ENCODE peak calls at places on chromosomes 4 and X, in six cellular contexts. Z, W, J, T, F and E are unnamed samples.

GRCh38 chr4:174494731-174495130 is 27.6 kb downstream of the HPGD start:
- DNase-seq in Z (no peak), W (no peak), J (no peak), T (no peak), F (no peak), E (no peak)

GRCh38 chrX:7072856-7073255 is 74.7 kb upstream of the STS start:
- DNase-seq in Z (no peak), W (no peak), J (no peak), T (no peak), F (no peak), E (no peak)

GRCh38 chr4:8247047-8247930 is 22.3 kb upstream of the HTRA3 start:
- DNase-seq in Z (no peak), W (peak; percentile 81), J (peak; percentile 56), T (peak; percentile 51), F (no peak), E (no peak)

GRCh38 chr4:161320377-161320776 is 843.4 kb downstream of the FSTL5 start:
- DNase-seq in Z (no peak), W (no peak), J (peak; percentile 4), T (no peak), F (no peak), E (no peak)

GRCh38 chr4:15913631-15913970 is 24.9 kb downstream of the FGFBP1 start:
- DNase-seq in Z (peak; percentile 98), W (no peak), J (peak; percentile 70), T (peak; percentile 90), F (no peak), E (peak; percentile 98)

GRCh38 chrX:39263946-39264483 is 462.8 kb downstream of the MID1IP1 start:
- DNase-seq in Z (no peak), W (no peak), J (no peak), T (no peak), F (no peak), E (no peak)

GRCh38 chr4:89939994-89940393 is 45.3 kb downstream of the MMRN1 start:
- DNase-seq in Z (no peak), W (no peak), J (peak; percentile 86), T (no peak), F (no peak), E (no peak)

GRCh38 chr4:131974730-131975129 is 1174.4 kb upstream of the PCDH10 start:
- DNase-seq in Z (no peak), W (no peak), J (peak; percentile 11), T (peak; percentile 1), F (no peak), E (no peak)

GRCh38 chrX:109911046-109911445 is 91.9 kb upstream of the TMEM164 start:
- DNase-seq in Z (no peak), W (no peak), J (peak; percentile 18), T (peak; percentile 24), F (no peak), E (no peak)

GRCh38 chr4:118190903-118191302 is 156.6 kb downstream of the NDST3 start:
- DNase-seq in Z (no peak), W (no peak), J (no peak), T (no peak), F (no peak), E (no peak)
- TF ChIP-seq CTCF in Z (no peak), W (no peak), J (no peak), T (no peak), F (no peak), E (no peak)

DNA sequence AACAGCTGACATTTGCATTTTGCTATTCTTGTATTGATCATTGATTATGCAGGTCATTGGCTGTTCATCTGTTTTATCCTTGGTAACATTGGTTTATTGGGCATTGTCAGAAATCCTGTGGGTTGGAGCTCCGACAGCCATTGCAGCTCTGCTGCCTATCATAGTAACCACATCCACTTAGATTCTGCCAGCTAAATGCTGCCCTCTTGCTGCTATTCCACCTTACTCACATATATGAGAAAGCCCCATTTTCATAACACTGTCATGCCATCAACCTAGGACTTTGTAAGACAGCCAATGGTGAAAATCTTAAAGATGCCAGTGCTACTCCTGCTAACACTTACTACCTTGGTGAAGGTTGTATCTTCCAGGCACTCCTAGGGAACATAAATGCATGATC is 187.3 kb upstream of the CXCL13 start:
- DNase-seq in Z (no peak), W (no peak), J (no peak), T (peak; percentile 8), F (no peak), E (peak; percentile 27)
- TF ChIP-seq CTCF in Z (peak; percentile 39), W (no peak), J (no peak), T (peak; percentile 27), F (no peak), E (peak; percentile 70)

DNA sequence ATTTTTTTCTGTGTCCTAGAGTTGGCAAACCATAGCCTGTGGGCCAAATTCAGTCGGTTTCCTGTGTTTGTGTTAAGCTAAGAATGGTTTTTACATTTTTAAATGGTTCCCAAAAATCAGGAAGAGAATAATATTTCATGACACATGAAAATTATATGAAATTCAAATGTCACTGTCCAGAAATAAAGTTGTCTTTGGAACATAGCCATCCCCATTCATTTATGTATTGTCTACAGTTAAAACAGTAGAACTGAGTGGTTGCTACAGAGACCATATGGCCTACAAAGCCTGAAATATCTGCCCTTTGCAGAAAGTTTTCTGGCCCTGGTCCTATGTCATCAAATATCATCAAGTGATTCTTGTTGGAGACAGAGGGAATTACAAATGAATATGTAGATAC is 15.5 kb downstream of the FRMPD4 start:
- DNase-seq in Z (no peak), W (no peak), J (peak; percentile 51), T (no peak), F (no peak), E (no peak)
- TF ChIP-seq CTCF in Z (no peak), W (no peak), J (no peak), T (no peak), F (no peak), E (no peak)

GRCh38 chr4:164937576-164938270 is 39.7 kb downstream of the TRIM61 start:
- DNase-seq in Z (no peak), W (no peak), J (peak; percentile 50), T (peak; percentile 67), F (no peak), E (no peak)
- TF ChIP-seq CTCF in Z (peak; percentile 44), W (no peak), J (peak; percentile 10), T (peak; percentile 25), F (no peak), E (peak; percentile 27)

GRCh38 chr4:48578132-48578964 is 88.3 kb downstream of the ZAR1 start:
- DNase-seq in Z (no peak), W (no peak), J (peak; percentile 86), T (peak; percentile 82), F (no peak), E (no peak)
- TF ChIP-seq CTCF in Z (peak; percentile 75), W (peak; percentile 90), J (peak; percentile 88), T (peak; percentile 96), F (peak; percentile 89), E (peak; percentile 90)